ENCODE peak calls at places on chromosome 18, in six cellular contexts. M is kidney epithelial cell, C is HEK293T, N is amniotic stem cell, G is mesendoderm, V is endothelial cell. R is an unnamed sample.

GRCh38 chr18:43486462-43486861 is 209.2 kb upstream of the SYT4 start:
- DNase-seq in M (no peak), C (no peak), N (no peak), G (peak), V (no peak), R (no peak)

GRCh38 chr18:75183524-75183923 is 25.4 kb downstream of the PTGR3 start:
- DNase-seq in M (peak), C (no peak), N (no peak), G (peak), V (no peak), R (no peak)

GRCh38 chr18:42915240-42915791 is 200.2 kb downstream of the RIT2 start:
- DNase-seq in M (no peak), C (no peak), N (no peak), G (no peak), V (no peak), R (no peak)

GRCh38 chr18:39105095-39105494 is 1539.5 kb upstream of the CELF4 start:
- DNase-seq in M (no peak), C (no peak), N (no peak), G (no peak), V (no peak), R (no peak)

GRCh38 chr18:23924813-23925212 is 89.7 kb upstream of the TTC39C start:
- DNase-seq in M (peak), C (no peak), N (no peak), G (no peak), V (no peak), R (no peak)

GRCh38 chr18:46062781-46063180 is 9.3 kb downstream of the PSTPIP2 start:
- DNase-seq in M (no peak), C (no peak), N (no peak), G (peak), V (no peak), R (no peak)

GRCh38 chr18:66993492-66993891 is 389.6 kb upstream of the CDH19 start:
- DNase-seq in M (peak), C (no peak), N (no peak), G (peak), V (no peak), R (peak)

GRCh38 chr18:58413667-58414628 is 214.9 kb downstream of the ALPK2 start:
- DNase-seq in M (no peak), C (no peak), N (no peak), G (peak), V (no peak), R (no peak)

R was measured in SW 1271.